ENCODE peak calls at places on chromosomes 7 and 10, in eight cellular contexts. One of them, this sample, is unnamed.
A peak's percentile ranks its signal among the peaks of the same experiment; 100 is the strongest.

GRCh38 chr7:24831240-24831639 is 74.0 kb upstream of the GSDME start:
- DNase-seq in sigmoid colon: no peak
- DNase-seq in SK-N-SH: no peak
- DNase-seq in Panc1: no peak
- DNase-seq in spleen: no peak
- DNase-seq in prostate gland: no peak
- DNase-seq in stomach: no peak
- DNase-seq in K562: no peak
- DNase-seq in this sample: no peak

GRCh38 chr7:158264881-158265742 is 322.5 kb downstream of the PTPRN2 start:
- DNase-seq in spleen: peak; percentile 70
- DNase-seq in stomach: no peak
- DNase-seq in SK-N-SH: no peak
- DNase-seq in K562: no peak
- DNase-seq in prostate gland: no peak
- DNase-seq in sigmoid colon: peak; percentile 60
- DNase-seq in Panc1: no peak
- DNase-seq in this sample: peak; percentile 37

GRCh38 chr7:82685214-82685613 is 241.6 kb upstream of the CACNA2D1 start:
- DNase-seq in prostate gland: no peak
- DNase-seq in K562: no peak
- DNase-seq in spleen: no peak
- DNase-seq in sigmoid colon: no peak
- DNase-seq in stomach: no peak
- DNase-seq in SK-N-SH: no peak
- DNase-seq in Panc1: no peak
- DNase-seq in this sample: no peak

GRCh38 chr7:90412458-90413184 is 9.4 kb downstream of the CLDN12 start:
- DNase-seq in sigmoid colon: no peak
- DNase-seq in K562: peak; percentile 15
- DNase-seq in SK-N-SH: peak; percentile 30
- DNase-seq in prostate gland: no peak
- DNase-seq in Panc1: no peak
- DNase-seq in spleen: no peak
- DNase-seq in stomach: peak; percentile 55
- DNase-seq in this sample: no peak

GRCh38 chr7:105675873-105676484 is 94.7 kb upstream of the EFCAB10 start:
- DNase-seq in prostate gland: no peak
- DNase-seq in spleen: peak; percentile 85
- DNase-seq in sigmoid colon: no peak
- DNase-seq in K562: no peak
- DNase-seq in stomach: peak; percentile 46
- DNase-seq in Panc1: no peak
- DNase-seq in SK-N-SH: no peak
- DNase-seq in this sample: no peak

GRCh38 chr7:1022801-1023465 is 21.4 kb upstream of the GPR146 start:
- DNase-seq in K562: no peak
- DNase-seq in sigmoid colon: no peak
- DNase-seq in prostate gland: no peak
- DNase-seq in Panc1: no peak
- DNase-seq in stomach: no peak
- DNase-seq in SK-N-SH: no peak
- DNase-seq in spleen: peak; percentile 89
- DNase-seq in this sample: no peak

GRCh38 chr7:147509052-147509480 is 1081.5 kb upstream of the C7orf33 start:
- DNase-seq in K562: no peak
- DNase-seq in prostate gland: no peak
- DNase-seq in stomach: no peak
- DNase-seq in sigmoid colon: no peak
- DNase-seq in Panc1: no peak
- DNase-seq in SK-N-SH: no peak
- DNase-seq in spleen: no peak
- DNase-seq in this sample: no peak

GRCh38 chr10:124332426-124332825 is 86.3 kb downstream of the OAT start:
- DNase-seq in Panc1: no peak
- DNase-seq in spleen: no peak
- DNase-seq in sigmoid colon: no peak
- DNase-seq in stomach: no peak
- DNase-seq in K562: no peak
- DNase-seq in SK-N-SH: no peak
- DNase-seq in prostate gland: no peak
- DNase-seq in this sample: no peak

GRCh38 chr7:29852457-29852856 is 46.1 kb downstream of the WIPF3 start:
- DNase-seq in stomach: no peak
- DNase-seq in SK-N-SH: no peak
- DNase-seq in sigmoid colon: no peak
- DNase-seq in prostate gland: no peak
- DNase-seq in K562: no peak
- DNase-seq in spleen: no peak
- DNase-seq in Panc1: no peak
- DNase-seq in this sample: no peak

GRCh38 chr10:15201589-15202300 is 33.3 kb upstream of the NMT2 start:
- DNase-seq in K562: no peak
- DNase-seq in stomach: no peak
- DNase-seq in prostate gland: no peak
- DNase-seq in Panc1: no peak
- DNase-seq in spleen: no peak
- DNase-seq in SK-N-SH: no peak
- DNase-seq in sigmoid colon: peak; percentile 17
- DNase-seq in this sample: no peak

GRCh38 chr7:67484244-67484751 is 487.7 kb downstream of the TYW1 start:
- DNase-seq in K562: peak; percentile 75
- DNase-seq in sigmoid colon: peak; percentile 68
- DNase-seq in stomach: peak; percentile 45
- DNase-seq in spleen: no peak
- DNase-seq in Panc1: peak; percentile 28
- DNase-seq in SK-N-SH: peak; percentile 77
- DNase-seq in prostate gland: peak; percentile 42
- DNase-seq in this sample: no peak

GRCh38 chr7:155921804-155922506 is 109.7 kb upstream of the SHH start:
- DNase-seq in K562: no peak
- DNase-seq in Panc1: no peak
- DNase-seq in prostate gland: peak; percentile 79
- DNase-seq in stomach: peak; percentile 90
- DNase-seq in SK-N-SH: no peak
- DNase-seq in spleen: peak; percentile 66
- DNase-seq in sigmoid colon: peak; percentile 42
- DNase-seq in this sample: no peak

GRCh38 chr7:16026253-16027020 is 340.0 kb upstream of the MEOX2 start:
- DNase-seq in prostate gland: no peak
- DNase-seq in stomach: no peak
- DNase-seq in Panc1: no peak
- DNase-seq in sigmoid colon: peak; percentile 70
- DNase-seq in SK-N-SH: no peak
- DNase-seq in K562: no peak
- DNase-seq in spleen: no peak
- DNase-seq in this sample: no peak

GRCh38 chr7:113784317-113784716 is 134.5 kb downstream of the PPP1R3A start:
- DNase-seq in sigmoid colon: no peak
- DNase-seq in K562: no peak
- DNase-seq in prostate gland: no peak
- DNase-seq in SK-N-SH: no peak
- DNase-seq in spleen: no peak
- DNase-seq in stomach: no peak
- DNase-seq in Panc1: no peak
- DNase-seq in this sample: no peak

GRCh38 chr7:34675749-34676374 is 17.8 kb downstream of the NPSR1 start:
- DNase-seq in stomach: no peak
- DNase-seq in spleen: no peak
- DNase-seq in K562: peak; percentile 22
- DNase-seq in sigmoid colon: no peak
- DNase-seq in Panc1: peak; percentile 13
- DNase-seq in prostate gland: no peak
- DNase-seq in SK-N-SH: peak; percentile 37
- DNase-seq in this sample: no peak

GRCh38 chr10:14009315-14010082 is 321.2 kb downstream of the FRMD4A start:
- DNase-seq in stomach: no peak
- DNase-seq in K562: no peak
- DNase-seq in Panc1: no peak
- DNase-seq in SK-N-SH: peak; percentile 43
- DNase-seq in prostate gland: no peak
- DNase-seq in sigmoid colon: no peak
- DNase-seq in spleen: no peak
- DNase-seq in this sample: no peak

GRCh38 chr7:47561715-47562446 is 20.0 kb downstream of the TNS3 start:
- DNase-seq in spleen: no peak
- DNase-seq in SK-N-SH: no peak
- DNase-seq in K562: no peak
- DNase-seq in sigmoid colon: no peak
- DNase-seq in Panc1: no peak
- DNase-seq in stomach: no peak
- DNase-seq in prostate gland: no peak
- DNase-seq in this sample: no peak

GRCh38 chr7:54932818-54933543 is 85.8 kb upstream of the EGFR start:
- DNase-seq in spleen: peak; percentile 79
- DNase-seq in SK-N-SH: peak; percentile 96
- DNase-seq in stomach: peak; percentile 69
- DNase-seq in K562: no peak
- DNase-seq in prostate gland: peak; percentile 72
- DNase-seq in sigmoid colon: peak; percentile 84
- DNase-seq in Panc1: no peak
- DNase-seq in this sample: peak; percentile 70

GRCh38 chr7:47291461-47292051 is 290.4 kb downstream of the TNS3 start:
- DNase-seq in spleen: no peak
- DNase-seq in SK-N-SH: no peak
- DNase-seq in K562: no peak
- DNase-seq in stomach: no peak
- DNase-seq in Panc1: peak; percentile 84
- DNase-seq in prostate gland: no peak
- DNase-seq in sigmoid colon: no peak
- DNase-seq in this sample: peak; percentile 63

GRCh38 chr10:132526676-132527075 is 10.9 kb upstream of the INPP5A start:
- DNase-seq in spleen: peak; percentile 19
- DNase-seq in Panc1: no peak
- DNase-seq in sigmoid colon: peak; percentile 70
- DNase-seq in SK-N-SH: no peak
- DNase-seq in K562: no peak
- DNase-seq in stomach: no peak
- DNase-seq in prostate gland: no peak
- DNase-seq in this sample: no peak

GRCh38 chr7:88111136-88111748 is 108.6 kb downstream of the SRI start:
- DNase-seq in sigmoid colon: no peak
- DNase-seq in stomach: no peak
- DNase-seq in Panc1: peak; percentile 45
- DNase-seq in spleen: no peak
- DNase-seq in K562: peak; percentile 36
- DNase-seq in SK-N-SH: peak; percentile 36
- DNase-seq in prostate gland: no peak
- DNase-seq in this sample: no peak

GRCh38 chr7:108404509-108405435 is 51.5 kb downstream of the NRCAM start:
- DNase-seq in Panc1: no peak
- DNase-seq in stomach: no peak
- DNase-seq in spleen: no peak
- DNase-seq in prostate gland: no peak
- DNase-seq in SK-N-SH: no peak
- DNase-seq in K562: no peak
- DNase-seq in sigmoid colon: no peak
- DNase-seq in this sample: no peak

GRCh38 chr10:13613519-13613918 is 26.8 kb downstream of the PRPF18 start:
- DNase-seq in Panc1: no peak
- DNase-seq in K562: no peak
- DNase-seq in sigmoid colon: no peak
- DNase-seq in prostate gland: peak; percentile 9
- DNase-seq in stomach: no peak
- DNase-seq in SK-N-SH: peak; percentile 15
- DNase-seq in spleen: no peak
- DNase-seq in this sample: no peak

GRCh38 chr7:111164442-111164841 is 73.5 kb downstream of the LRRN3 start:
- DNase-seq in spleen: no peak
- DNase-seq in sigmoid colon: no peak
- DNase-seq in Panc1: no peak
- DNase-seq in stomach: no peak
- DNase-seq in K562: no peak
- DNase-seq in SK-N-SH: no peak
- DNase-seq in prostate gland: no peak
- DNase-seq in this sample: no peak
- TF ChIP-seq CTCF in spleen: no peak
- TF ChIP-seq CTCF in sigmoid colon: no peak
- TF ChIP-seq CTCF in Panc1: no peak
- TF ChIP-seq CTCF in stomach: no peak
- TF ChIP-seq CTCF in K562: no peak
- TF ChIP-seq CTCF in SK-N-SH: no peak
- TF ChIP-seq CTCF in prostate gland: no peak
- TF ChIP-seq CTCF in this sample: no peak

GRCh38 chr10:129046074-129046681 is 420.9 kb upstream of the MGMT start:
- DNase-seq in Panc1: no peak
- DNase-seq in spleen: no peak
- DNase-seq in SK-N-SH: no peak
- DNase-seq in sigmoid colon: no peak
- DNase-seq in stomach: no peak
- DNase-seq in K562: no peak
- DNase-seq in prostate gland: no peak
- DNase-seq in this sample: no peak

GRCh38 chr10:129048513-129048912 is 418.5 kb upstream of the MGMT start:
- DNase-seq in stomach: no peak
- DNase-seq in prostate gland: no peak
- DNase-seq in spleen: no peak
- DNase-seq in sigmoid colon: no peak
- DNase-seq in SK-N-SH: no peak
- DNase-seq in Panc1: no peak
- DNase-seq in K562: no peak
- DNase-seq in this sample: no peak

GRCh38 chr10:129049501-129049900 is 417.5 kb upstream of the MGMT start:
- DNase-seq in SK-N-SH: no peak
- DNase-seq in spleen: no peak
- DNase-seq in K562: no peak
- DNase-seq in stomach: no peak
- DNase-seq in sigmoid colon: no peak
- DNase-seq in Panc1: no peak
- DNase-seq in prostate gland: no peak
- DNase-seq in this sample: no peak

GRCh38 chr10:129047001-129047400 is 420.0 kb upstream of the MGMT start:
- DNase-seq in stomach: no peak
- DNase-seq in Panc1: no peak
- DNase-seq in spleen: no peak
- DNase-seq in sigmoid colon: no peak
- DNase-seq in SK-N-SH: no peak
- DNase-seq in K562: no peak
- DNase-seq in prostate gland: no peak
- DNase-seq in this sample: no peak

GRCh38 chr10:129047585-129047984 is 419.5 kb upstream of the MGMT start:
- DNase-seq in Panc1: no peak
- DNase-seq in stomach: no peak
- DNase-seq in sigmoid colon: no peak
- DNase-seq in prostate gland: no peak
- DNase-seq in K562: no peak
- DNase-seq in spleen: no peak
- DNase-seq in SK-N-SH: no peak
- DNase-seq in this sample: no peak
- TF ChIP-seq POLR2AphosphoS5 in Panc1: no peak
- TF ChIP-seq POLR2AphosphoS5 in stomach: no peak
- TF ChIP-seq POLR2AphosphoS5 in sigmoid colon: no peak
- TF ChIP-seq POLR2AphosphoS5 in prostate gland: no peak
- TF ChIP-seq POLR2AphosphoS5 in K562: no peak
- TF ChIP-seq POLR2AphosphoS5 in spleen: no peak
- TF ChIP-seq POLR2AphosphoS5 in SK-N-SH: no peak
- TF ChIP-seq POLR2AphosphoS5 in this sample: no peak

GRCh38 chr7:74178632-74179031 is 4.5 kb downstream of the EIF4H start:
- DNase-seq in sigmoid colon: no peak
- DNase-seq in prostate gland: no peak
- DNase-seq in Panc1: no peak
- DNase-seq in spleen: no peak
- DNase-seq in stomach: no peak
- DNase-seq in K562: no peak
- DNase-seq in SK-N-SH: no peak
- DNase-seq in this sample: no peak
- H3K4me1 ChIP-seq in sigmoid colon: peaks cover 88% of the 10 kb centered on the region
- H3K4me1 ChIP-seq in prostate gland: peaks cover 21% of the 10 kb centered on the region
- H3K4me1 ChIP-seq in Panc1: peaks cover 40% of the 10 kb centered on the region
- H3K4me1 ChIP-seq in spleen: peaks cover 93% of the 10 kb centered on the region
- H3K4me1 ChIP-seq in stomach: peaks cover 81% of the 10 kb centered on the region
- H3K4me1 ChIP-seq in K562: peaks cover 16% of the 10 kb centered on the region
- H3K4me1 ChIP-seq in SK-N-SH: peaks cover 25% of the 10 kb centered on the region
- H3K4me1 ChIP-seq in this sample: peaks cover 78% of the 10 kb centered on the region

GRCh38 chr10:71288461-71288860 is 30.6 kb upstream of the SLC29A3 start:
- DNase-seq in spleen: no peak
- DNase-seq in sigmoid colon: no peak
- DNase-seq in Panc1: no peak
- DNase-seq in SK-N-SH: no peak
- DNase-seq in K562: no peak
- DNase-seq in stomach: no peak
- DNase-seq in prostate gland: no peak
- DNase-seq in this sample: no peak
- TF ChIP-seq CTCF in spleen: no peak
- TF ChIP-seq CTCF in sigmoid colon: no peak
- TF ChIP-seq CTCF in Panc1: no peak
- TF ChIP-seq CTCF in SK-N-SH: no peak
- TF ChIP-seq CTCF in K562: no peak
- TF ChIP-seq CTCF in stomach: no peak
- TF ChIP-seq CTCF in prostate gland: no peak
- TF ChIP-seq CTCF in this sample: no peak